ENCODE peak calls at places on chromosome 16, in eight cellular contexts. X is OCI-LY7; M is CD4-positive, CD25-positive, alpha-beta regulatory T cell; B is psoas muscle; O is tibial artery; K is H9; Q is ovary; T is GM23338. H is an unnamed sample.

GRCh38 chr16:78065344-78065743 is 34.1 kb upstream of the WWOX start:
- DNase-seq in X (no peak), M (no peak), B (no peak), O (no peak), K (no peak), Q (no peak), T (no peak), H (no peak)

GRCh38 chr16:253833-254232 is 19.2 kb downstream of the FAM234A start:
- DNase-seq in X (no peak), M (peak; percentile 56), B (no peak), O (no peak), K (no peak), Q (no peak), T (no peak), H (peak; percentile 43)

GRCh38 chr16:88624977-88625576 is 13.3 kb upstream of the IL17C start:
- DNase-seq in X (no peak), M (no peak), B (no peak), O (no peak), K (no peak), Q (no peak), T (no peak), H (no peak)

GRCh38 chr16:27759301-27759871 is 209.4 kb downstream of the KATNIP start:
- DNase-seq in X (no peak), M (no peak), B (no peak), O (no peak), K (no peak), Q (no peak), T (no peak), H (no peak)

GRCh38 chr16:20300312-20301097 is 26.8 kb downstream of the GP2 start:
- DNase-seq in X (peak; percentile 52), M (peak; percentile 44), B (peak; percentile 13), O (peak; percentile 21), K (peak; percentile 77), Q (no peak), T (peak; percentile 90), H (peak; percentile 43)

GRCh38 chr16:11949527-11949926 is 7.7 kb upstream of the NPIPB2 start:
- DNase-seq in X (peak; percentile 87), M (peak; percentile 39), B (no peak), O (no peak), K (peak; percentile 64), Q (no peak), T (peak; percentile 84), H (peak; percentile 23)

GRCh38 chr16:24822542-24822941 is 23.2 kb upstream of the SLC5A11 start:
- DNase-seq in X (no peak), M (no peak), B (no peak), O (no peak), K (no peak), Q (no peak), T (no peak), H (no peak)

GRCh38 chr16:87608400-87608985 is 6.2 kb downstream of the JPH3 start:
- DNase-seq in X (peak; percentile 23), M (peak; percentile 25), B (peak; percentile 58), O (peak; percentile 43), K (peak; percentile 83), Q (peak; percentile 46), T (peak; percentile 89), H (peak; percentile 36)

GRCh38 chr16:49725651-49726050 is 130.3 kb downstream of the ZNF423 start:
- DNase-seq in X (no peak), M (no peak), B (no peak), O (no peak), K (no peak), Q (no peak), T (no peak), H (no peak)

GRCh38 chr16:85057212-85057889 is 29.8 kb downstream of the KIAA0513 start:
- DNase-seq in X (peak; percentile 45), M (no peak), B (no peak), O (no peak), K (peak; percentile 61), Q (no peak), T (peak; percentile 72), H (no peak)
- H3K4me1 ChIP-seq in X (peaks cover 37% of the 10 kb centered on the region), M (peaks cover 22% of the 10 kb centered on the region), B (peaks cover 5% of the 10 kb centered on the region), O (peaks cover 8% of the 10 kb centered on the region), K (no peaks in the 10 kb centered on the region), Q (peaks cover 3% of the 10 kb centered on the region), T (peaks cover 6% of the 10 kb centered on the region), H (peaks cover 25% of the 10 kb centered on the region)

DNA sequence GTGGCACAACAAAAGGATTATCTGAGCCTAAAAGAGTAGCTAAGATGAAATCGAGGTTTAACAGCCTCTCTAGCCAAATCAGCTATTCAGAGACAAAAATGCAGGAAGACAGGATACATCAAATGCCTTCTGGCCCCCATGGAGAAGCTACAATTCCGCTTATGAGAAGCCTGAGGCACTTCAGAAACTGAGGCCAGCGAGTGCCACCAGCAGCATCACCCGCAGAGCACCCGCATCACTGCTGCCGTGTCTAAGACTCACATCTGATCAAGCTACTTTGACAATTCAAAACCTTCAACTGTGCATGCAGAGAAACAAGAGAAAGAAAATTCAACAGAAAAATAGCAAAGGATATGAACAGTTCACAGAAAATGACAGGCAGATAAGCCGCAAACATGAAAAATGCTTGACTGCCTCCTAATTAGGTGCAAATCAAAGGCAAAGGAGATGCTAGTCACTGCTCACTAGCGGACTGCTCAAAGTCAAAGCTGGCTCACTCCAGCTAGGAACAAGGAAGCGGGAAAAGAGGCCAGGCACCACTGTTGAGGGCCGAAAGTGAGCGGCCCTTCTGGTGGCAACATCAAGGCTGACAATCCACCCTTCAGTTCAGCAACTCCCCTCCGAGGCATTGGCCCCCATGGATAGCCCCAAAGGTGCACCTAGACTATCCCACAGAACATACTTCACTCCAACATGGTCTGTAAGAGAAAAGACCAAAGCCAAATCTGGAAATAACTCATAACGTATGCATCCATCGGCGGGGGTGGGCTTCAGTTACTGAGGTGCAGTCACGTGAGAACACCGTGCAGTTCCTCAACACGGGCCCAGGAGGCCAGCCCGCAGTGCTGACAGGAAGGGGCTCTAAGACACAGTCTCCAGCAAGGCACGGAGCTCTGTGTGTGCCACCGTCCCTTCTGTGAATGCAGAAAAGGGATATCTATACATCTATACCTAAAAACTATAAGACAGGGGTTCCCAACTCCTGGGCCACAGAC is 12.0 kb downstream of the MTHFSD start:
- DNase-seq in X (no peak), M (no peak), B (no peak), O (no peak), K (no peak), Q (no peak), T (no peak), H (no peak)
- H3K27ac ChIP-seq in X (no peak overlapping the region), M (no peak overlapping the region), B (no peak overlapping the region), O (no peak overlapping the region), K (no peak overlapping the region), Q (no peak overlapping the region), T (no peak overlapping the region), H (no peak overlapping the region)

DNA sequence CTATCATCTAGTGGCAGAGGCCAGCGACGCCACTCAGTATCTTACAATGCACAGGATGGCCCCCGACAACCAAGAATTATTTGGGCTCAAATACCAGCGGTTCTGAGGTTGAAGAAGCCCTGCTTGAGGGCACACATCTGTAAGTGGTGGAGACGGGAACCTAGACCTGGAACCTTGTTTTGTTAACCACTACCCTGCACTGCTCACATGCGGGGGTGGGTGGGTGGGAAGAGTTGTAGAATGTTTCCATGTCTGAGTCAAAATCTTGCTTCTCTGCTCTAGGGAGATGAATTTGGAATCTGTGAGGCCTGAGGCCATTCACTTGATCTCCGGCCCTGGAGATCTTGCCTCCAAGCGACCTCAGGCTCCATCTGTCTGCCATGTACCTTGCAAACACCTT is 44.1 kb downstream of the ABCC1 start:
- DNase-seq in X (no peak), M (no peak), B (no peak), O (no peak), K (no peak), Q (no peak), T (no peak), H (no peak)
- H3K4me1 ChIP-seq in X (peaks cover 92% of the 10 kb centered on the region), M (peaks cover 21% of the 10 kb centered on the region), B (peaks cover 59% of the 10 kb centered on the region), O (peaks cover 43% of the 10 kb centered on the region), K (peaks cover 7% of the 10 kb centered on the region), Q (peaks cover 18% of the 10 kb centered on the region), T (peaks cover 14% of the 10 kb centered on the region), H (peaks cover 45% of the 10 kb centered on the region)

DNA sequence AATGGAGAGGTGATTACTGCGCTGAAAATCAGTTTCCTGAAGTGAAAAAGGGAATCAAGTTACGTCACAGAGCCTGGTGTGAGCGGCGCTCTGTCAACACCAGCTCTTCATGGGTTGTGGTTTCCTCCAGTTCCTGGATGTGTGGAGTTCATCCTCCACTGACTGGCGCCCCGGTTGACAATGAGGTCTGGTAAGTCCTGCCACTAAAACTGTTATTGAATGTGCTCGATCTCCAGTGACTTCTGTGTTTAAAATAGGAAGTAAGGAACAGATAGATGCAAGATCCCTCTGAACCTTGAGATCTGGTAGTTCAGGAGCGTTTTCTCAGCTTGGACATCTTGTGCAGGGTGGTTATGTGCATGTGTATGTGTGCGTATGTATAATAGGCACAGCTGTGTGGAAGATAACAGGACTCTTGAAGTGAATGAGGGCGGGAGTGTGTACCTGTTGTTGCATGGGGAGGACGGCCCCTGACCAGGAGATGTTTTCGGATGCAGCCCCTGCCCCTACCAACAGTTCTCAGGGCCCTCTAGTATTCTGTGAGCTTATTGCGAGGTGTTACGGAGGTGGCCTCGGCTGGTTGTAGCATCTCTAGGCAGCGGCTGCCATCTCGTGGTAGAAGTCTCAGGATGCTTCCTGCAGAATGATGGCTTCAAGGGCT is 22.0 kb upstream of the GOT2 start:
- DNase-seq in X (peak; percentile 88), M (peak; percentile 87), B (peak; percentile 65), O (peak; percentile 58), K (peak; percentile 82), Q (peak; percentile 54), T (peak; percentile 94), H (peak; percentile 76)
- H3K27ac ChIP-seq in X (no peak overlapping the region), M (no peak overlapping the region), B (no peak overlapping the region), O (no peak overlapping the region), K (no peak overlapping the region), Q (no peak overlapping the region), T (peak overlapping the region; percentile 12), H (no peak overlapping the region)

H was measured in transverse colon.